ENCODE peak calls at places on chromosomes 6 and 20, in nine cellular contexts. N is fibroblast of lung, A is HCEC 1CT, S is neuronal stem cell, G is lower leg skin, Y is NCI-H774, Z is H54, R is T-helper 2 cell, D is endothelial cell. U is an unnamed sample.

GRCh38 chr6:37819802-37820712 is 530 bp downstream of the ZFAND3 start:
- DNase-seq in N (peak; percentile 61), A (peak; percentile 76), S (no peak), G (peak; percentile 59), Y (no peak), Z (peak; percentile 62), R (peak; percentile 23), D (peak; percentile 51), U (peak; percentile 78)

GRCh38 chr6:15023448-15023847 is 222.4 kb upstream of the JARID2 start:
- DNase-seq in N (no peak), A (no peak), S (no peak), G (no peak), Y (no peak), Z (no peak), R (peak; percentile 39), D (no peak), U (no peak)

GRCh38 chr6:50952092-50952932 is 133.6 kb downstream of the TFAP2B start:
- DNase-seq in N (no peak), A (no peak), S (no peak), G (no peak), Y (no peak), Z (peak; percentile 12), R (no peak), D (no peak), U (no peak)

GRCh38 chr20:22385602-22386299 is 198.6 kb downstream of the FOXA2 start:
- DNase-seq in N (no peak), A (no peak), S (no peak), G (no peak), Y (peak; percentile 39), Z (no peak), R (no peak), D (no peak), U (peak; percentile 25)

GRCh38 chr6:44229376-44230033 is 6.1 kb downstream of the SLC29A1 start:
- DNase-seq in N (no peak), A (no peak), S (no peak), G (no peak), Y (no peak), Z (no peak), R (no peak), D (no peak), U (no peak)

GRCh38 chr20:10961651-10962288 is 288.0 kb upstream of the JAG1 start:
- DNase-seq in N (no peak), A (no peak), S (no peak), G (no peak), Y (peak; percentile 24), Z (no peak), R (no peak), D (no peak), U (no peak)

GRCh38 chr6:20269147-20269546 is 56.9 kb upstream of the MBOAT1 start:
- DNase-seq in N (no peak), A (no peak), S (no peak), G (no peak), Y (no peak), Z (no peak), R (no peak), D (no peak), U (no peak)

GRCh38 chr6:31350973-31351733 is 5.8 kb downstream of the HLA-B start:
- DNase-seq in N (no peak), A (no peak), S (no peak), G (no peak), Y (no peak), Z (no peak), R (no peak), D (no peak), U (no peak)

GRCh38 chr20:33005132-33005566 is 916 bp upstream of the SUN5 start:
- DNase-seq in N (peak; percentile 5), A (no peak), S (no peak), G (no peak), Y (no peak), Z (no peak), R (no peak), D (no peak), U (peak; percentile 54)

GRCh38 chr6:12801141-12801540 is 84.6 kb downstream of the PHACTR1 start:
- DNase-seq in N (peak; percentile 68), A (peak; percentile 52), S (no peak), G (no peak), Y (no peak), Z (no peak), R (no peak), D (no peak), U (peak; percentile 41)

GRCh38 chr6:138307352-138307751 is 70.4 kb upstream of the SMIM28 start:
- DNase-seq in N (peak; percentile 30), A (no peak), S (no peak), G (no peak), Y (no peak), Z (no peak), R (no peak), D (no peak), U (no peak)

GRCh38 chr20:37968726-37969401 is 64.4 kb downstream of the TTI1 start:
- DNase-seq in N (no peak), A (peak; percentile 30), S (no peak), G (no peak), Y (no peak), Z (no peak), R (no peak), D (no peak), U (peak; percentile 16)

GRCh38 chr20:64057628-64058498 is 5.1 kb upstream of the TCEA2 start:
- DNase-seq in N (no peak), A (no peak), S (no peak), G (no peak), Y (no peak), Z (peak; percentile 83), R (peak; percentile 73), D (peak; percentile 92), U (peak; percentile 83)

GRCh38 chr20:61742097-61742805 is 323.4 kb downstream of the TAF4 start:
- DNase-seq in N (no peak), A (no peak), S (no peak), G (no peak), Y (no peak), Z (no peak), R (no peak), D (no peak), U (peak; percentile 40)

GRCh38 chr6:13065596-13065995 is 262.7 kb downstream of the TBC1D7 start:
- DNase-seq in N (no peak), A (no peak), S (no peak), G (no peak), Y (no peak), Z (no peak), R (no peak), D (no peak), U (no peak)

GRCh38 chr20:31945790-31946189 is 6.1 kb downstream of the PDRG1 start:
- DNase-seq in N (peak; percentile 15), A (no peak), S (no peak), G (no peak), Y (no peak), Z (no peak), R (no peak), D (no peak), U (no peak)

GRCh38 chr6:31383149-31383548 is 20.2 kb upstream of the MICA start:
- DNase-seq in N (peak; percentile 16), A (peak; percentile 51), S (no peak), G (no peak), Y (no peak), Z (peak; percentile 46), R (no peak), D (no peak), U (no peak)

GRCh38 chr6:65000815-65001214 is 706.2 kb downstream of the EYS start:
- DNase-seq in N (no peak), A (no peak), S (no peak), G (no peak), Y (no peak), Z (no peak), R (no peak), D (no peak), U (no peak)

GRCh38 chr6:626236-626635 is 30.7 kb downstream of the HUS1B start:
- DNase-seq in N (peak; percentile 45), A (no peak), S (no peak), G (no peak), Y (no peak), Z (no peak), R (no peak), D (no peak), U (no peak)

GRCh38 chr6:122289721-122290501 is 109.5 kb upstream of the HSF2 start:
- DNase-seq in N (peak; percentile 9), A (peak; percentile 49), S (no peak), G (no peak), Y (peak; percentile 52), Z (no peak), R (no peak), D (peak; percentile 4), U (peak; percentile 57)

GRCh38 chr20:34824026-34824860 is 1.2 kb downstream of the NCOA6 start:
- DNase-seq in N (peak; percentile 45), A (peak; percentile 50), S (peak; percentile 23), G (peak; percentile 60), Y (peak; percentile 63), Z (peak; percentile 63), R (peak; percentile 70), D (peak; percentile 22), U (peak; percentile 82)

GRCh38 chr6:124961784-124962611 is at the start of gene RNF217:
- DNase-seq in N (peak; percentile 80), A (peak; percentile 56), S (peak; percentile 45), G (peak; percentile 54), Y (peak; percentile 24), Z (peak; percentile 28), R (no peak), D (peak; percentile 71), U (peak; percentile 39)

GRCh38 chr20:41512624-41513023 is 105.6 kb downstream of the CHD6 start:
- DNase-seq in N (no peak), A (no peak), S (no peak), G (no peak), Y (no peak), Z (no peak), R (no peak), D (no peak), U (no peak)